ENCODE peak calls at places on chromosomes 4 and X, in ten cellular contexts. O is glutamatergic neuron; F is CD8-positive, alpha-beta memory T cell; L is stimulated activated CD8-positive, alpha-beta memory T cell treated with anti-CD3 and anti-CD28 coated beads, Interleukin-4, amount 100 ng/mL, for 48 hours; I is SW 1271; Z is M059J; X is fibroblast of lung; J is lung microvascular endothelial cell; M is GM12891; Q is HEK293T. S is an unnamed sample.

GRCh38 chrX:9071031-9071650 is 37.2 kb upstream of the FAM9B start:
- DNase-seq in O (no peak), F (no peak), L (no peak), I (no peak), Z (peak), X (peak), J (peak), M (no peak), Q (no peak), S (peak)

GRCh38 chrX:83077606-83078005 is 430.5 kb upstream of the POU3F4 start:
- DNase-seq in O (peak), F (no peak), L (no peak), I (no peak), Z (no peak), X (no peak), J (no peak), M (no peak), Q (no peak), S (no peak)

GRCh38 chr4:132691668-132692067 is 457.4 kb upstream of the PCDH10 start:
- DNase-seq in O (no peak), F (no peak), L (no peak), I (no peak), Z (no peak), X (peak), J (no peak), M (no peak), Q (peak), S (no peak)

GRCh38 chr4:39713691-39714090 is 15.8 kb downstream of the UBE2K start:
- DNase-seq in O (no peak), F (no peak), L (no peak), I (no peak), Z (no peak), X (no peak), J (no peak), M (no peak), Q (no peak), S (no peak)

GRCh38 chr4:78057600-78058560 is 757 bp downstream of the FRAS1 start:
- DNase-seq in O (peak), F (no peak), L (peak), I (no peak), Z (peak), X (peak), J (peak), M (no peak), Q (peak), S (peak)

GRCh38 chr4:77078401-77078800 is 2.6 kb upstream of the CCNI start:
- DNase-seq in O (no peak), F (no peak), L (no peak), I (no peak), Z (peak), X (no peak), J (no peak), M (no peak), Q (no peak), S (no peak)

GRCh38 chrX:150575415-150575814 is 7.0 kb downstream of the MTM1 start:
- DNase-seq in O (no peak), F (peak), L (peak), I (no peak), Z (peak), X (peak), J (no peak), M (no peak), Q (no peak), S (peak)

GRCh38 chr4:186067757-186068385 is 1.1 kb upstream of the TLR3 start:
- DNase-seq in O (no peak), F (peak), L (peak), I (no peak), Z (peak), X (peak), J (peak), M (no peak), Q (peak), S (peak)

GRCh38 chrX:67347145-67347544 is 196.7 kb upstream of the AR start:
- DNase-seq in O (no peak), F (no peak), L (no peak), I (no peak), Z (no peak), X (no peak), J (no peak), M (no peak), Q (no peak), S (no peak)

GRCh38 chrX:98299785-98300184 is 1416.1 kb downstream of the RPA4 start:
- DNase-seq in O (no peak), F (no peak), L (no peak), I (no peak), Z (peak), X (peak), J (peak), M (no peak), Q (no peak), S (no peak)

GRCh38 chr4:35166437-35166836 is 1077.9 kb downstream of the ARAP2 start:
- DNase-seq in O (no peak), F (no peak), L (no peak), I (no peak), Z (peak), X (no peak), J (no peak), M (no peak), Q (no peak), S (no peak)

GRCh38 chr4:143512978-143513313 is 556 bp upstream of the SMARCA5 start:
- DNase-seq in O (no peak), F (no peak), L (no peak), I (peak), Z (no peak), X (no peak), J (no peak), M (no peak), Q (no peak), S (no peak)

GRCh38 chr4:99572527-99573240 is 1.9 kb upstream of the MTTP start:
- DNase-seq in O (no peak), F (no peak), L (no peak), I (no peak), Z (peak), X (no peak), J (no peak), M (no peak), Q (no peak), S (no peak)

GRCh38 chr4:168630445-168631187 is 133.8 kb downstream of the PALLD start:
- DNase-seq in O (no peak), F (no peak), L (no peak), I (no peak), Z (peak), X (peak), J (peak), M (no peak), Q (no peak), S (peak)

GRCh38 chr4:105241456-105241855 is 94.8 kb downstream of the TET2 start:
- DNase-seq in O (no peak), F (no peak), L (no peak), I (no peak), Z (no peak), X (no peak), J (no peak), M (no peak), Q (no peak), S (no peak)

GRCh38 chr4:158356331-158356730 is 146.0 kb downstream of the TMEM144 start:
- DNase-seq in O (no peak), F (no peak), L (no peak), I (no peak), Z (peak), X (peak), J (no peak), M (no peak), Q (no peak), S (no peak)

GRCh38 chr4:168511780-168512467 is 15.1 kb downstream of the PALLD start:
- DNase-seq in O (no peak), F (peak), L (peak), I (no peak), Z (no peak), X (no peak), J (no peak), M (no peak), Q (no peak), S (no peak)

GRCh38 chr4:123399638-123400358 is 3.2 kb downstream of the SPRY1 start:
- DNase-seq in O (no peak), F (no peak), L (no peak), I (no peak), Z (no peak), X (peak), J (peak), M (no peak), Q (no peak), S (no peak)

GRCh38 chr4:183596056-183596757 is 62.8 kb downstream of the RWDD4 start:
- DNase-seq in O (no peak), F (no peak), L (no peak), I (no peak), Z (peak), X (no peak), J (no peak), M (no peak), Q (no peak), S (no peak)

GRCh38 chrX:47484885-47485284 is 1.9 kb upstream of the ZNF41 start:
- DNase-seq in O (no peak), F (no peak), L (no peak), I (no peak), Z (no peak), X (no peak), J (no peak), M (no peak), Q (no peak), S (no peak)

GRCh38 chr4:119041951-119042560 is 93.6 kb upstream of the MYOZ2 start:
- DNase-seq in O (peak), F (peak), L (peak), I (no peak), Z (peak), X (peak), J (peak), M (peak), Q (peak), S (peak)

GRCh38 chrX:153582896-153583295 is 16.0 kb downstream of the CCNQ start:
- DNase-seq in O (peak), F (peak), L (peak), I (no peak), Z (no peak), X (peak), J (peak), M (peak), Q (no peak), S (peak)

GRCh38 chrX:4240541-4241194 is 527.2 kb upstream of the PRKX start:
- DNase-seq in O (no peak), F (no peak), L (no peak), I (no peak), Z (peak), X (no peak), J (no peak), M (no peak), Q (no peak), S (no peak)

GRCh38 chrX:9955506-9955905 is 11.7 kb upstream of the CLDN34 start:
- DNase-seq in O (no peak), F (no peak), L (no peak), I (no peak), Z (no peak), X (peak), J (no peak), M (no peak), Q (no peak), S (peak)

GRCh38 chrX:82218361-82218760 is 1016.5 kb downstream of the SH3BGRL start:
- DNase-seq in O (no peak), F (no peak), L (no peak), I (no peak), Z (peak), X (peak), J (peak), M (no peak), Q (peak), S (no peak)

GRCh38 chrX:119622356-119623232 is 16.4 kb upstream of the NKRF start:
- DNase-seq in O (no peak), F (no peak), L (no peak), I (no peak), Z (peak), X (peak), J (peak), M (no peak), Q (no peak), S (peak)

GRCh38 chr4:107153956-107154355 is 117.8 kb upstream of the DKK2 start:
- DNase-seq in O (no peak), F (no peak), L (no peak), I (no peak), Z (no peak), X (no peak), J (no peak), M (no peak), Q (no peak), S (no peak)

GRCh38 chrX:44621088-44621487 is 78.4 kb upstream of the FUNDC1 start:
- DNase-seq in O (no peak), F (no peak), L (no peak), I (no peak), Z (no peak), X (no peak), J (no peak), M (no peak), Q (no peak), S (peak)